ENCODE peak calls at places on chromosome 5, in eight cellular contexts. K is cardiac muscle cell, R is osteocyte, Z is B cell, B is cardiac fibroblast, I is tibial nerve, L is A549, Q is omental fat pad. E is an unnamed sample.

GRCh38 chr5:163894645-163895044 is 389.2 kb downstream of the MAT2B start:
- DNase-seq in Z (no peak), B (peak; percentile 91), R (no peak), I (no peak), K (no peak), L (no peak), Q (no peak), E (no peak)

GRCh38 chr5:144333336-144333920 is 162.8 kb downstream of the KCTD16 start:
- DNase-seq in L (no peak), K (no peak), I (no peak), R (no peak), Q (no peak), B (no peak), Z (no peak), E (no peak)

GRCh38 chr5:72378636-72379289 is 58.6 kb downstream of the PTCD2 start:
- DNase-seq in B (peak; percentile 97), L (peak; percentile 59), Q (peak; percentile 65), R (no peak), K (no peak), I (no peak), Z (no peak), E (peak; percentile 63)

GRCh38 chr5:168974081-168974480 is 326.9 kb downstream of the SLIT3 start:
- DNase-seq in Z (no peak), B (peak; percentile 7), K (no peak), Q (no peak), I (no peak), L (peak; percentile 41), R (no peak), E (no peak)

GRCh38 chr5:155471027-155471426 is 457.5 kb downstream of the KIF4B start:
- DNase-seq in I (no peak), L (no peak), R (no peak), Z (no peak), K (no peak), Q (no peak), B (no peak), E (no peak)

GRCh38 chr5:86748538-86749105 is 130.9 kb downstream of the COX7C start:
- DNase-seq in B (no peak), L (no peak), Z (no peak), R (no peak), Q (no peak), K (no peak), I (no peak), E (no peak)

GRCh38 chr5:4862500-4862899 is 277.6 kb upstream of the ADAMTS16 start:
- DNase-seq in K (peak; percentile 60), L (peak; percentile 50), Z (no peak), R (no peak), Q (no peak), B (peak; percentile 64), I (no peak), E (no peak)

GRCh38 chr5:158026248-158027031 is 167.5 kb upstream of the CLINT1 start:
- DNase-seq in K (no peak), I (no peak), Z (no peak), L (no peak), R (no peak), Q (no peak), B (peak; percentile 16), E (no peak)

GRCh38 chr5:116911074-116911473 is 336.5 kb upstream of the SEMA6A start:
- DNase-seq in Z (no peak), L (no peak), B (no peak), I (no peak), K (no peak), Q (no peak), R (no peak), E (no peak)

GRCh38 chr5:72065751-72066255 is 41.5 kb upstream of the MAP1B start:
- DNase-seq in Q (no peak), Z (no peak), K (peak; percentile 52), I (no peak), L (peak; percentile 23), B (no peak), R (no peak), E (no peak)

GRCh38 chr5:142826093-142826492 is 55.9 kb downstream of the ARHGAP26 start:
- DNase-seq in B (no peak), Q (no peak), L (no peak), K (no peak), Z (no peak), R (no peak), I (no peak), E (no peak)

GRCh38 chr5:31225118-31225517 is 31.6 kb downstream of the CDH6 start:
- DNase-seq in I (no peak), L (no peak), Z (no peak), R (no peak), Q (no peak), B (peak; percentile 94), K (no peak), E (no peak)

GRCh38 chr5:173941758-173942401 is 47.1 kb upstream of the C5orf47 start:
- DNase-seq in Z (no peak), R (no peak), B (no peak), L (peak; percentile 85), Q (no peak), K (no peak), I (no peak), E (no peak)

GRCh38 chr5:110038297-110038997 is 348.7 kb downstream of the MAN2A1 start:
- DNase-seq in Q (no peak), I (no peak), B (peak; percentile 26), Z (no peak), L (no peak), K (no peak), R (no peak), E (no peak)

GRCh38 chr5:56003179-56003578 is 8.4 kb upstream of the IL6ST start:
- DNase-seq in R (no peak), L (peak; percentile 92), Z (no peak), K (no peak), B (peak; percentile 60), Q (no peak), I (no peak), E (no peak)

GRCh38 chr5:56006094-56006493 is 11.3 kb upstream of the IL6ST start:
- DNase-seq in I (no peak), Z (no peak), Q (no peak), K (no peak), L (no peak), R (no peak), B (no peak), E (no peak)

GRCh38 chr5:56003633-56004032 is 8.9 kb upstream of the IL6ST start:
- DNase-seq in I (no peak), R (no peak), Z (no peak), B (peak; percentile 44), L (no peak), K (no peak), Q (no peak), E (no peak)

GRCh38 chr5:56004874-56005273 is 10.1 kb upstream of the IL6ST start:
- DNase-seq in R (no peak), K (no peak), B (no peak), L (no peak), Z (no peak), Q (no peak), I (no peak), E (no peak)

DNA sequence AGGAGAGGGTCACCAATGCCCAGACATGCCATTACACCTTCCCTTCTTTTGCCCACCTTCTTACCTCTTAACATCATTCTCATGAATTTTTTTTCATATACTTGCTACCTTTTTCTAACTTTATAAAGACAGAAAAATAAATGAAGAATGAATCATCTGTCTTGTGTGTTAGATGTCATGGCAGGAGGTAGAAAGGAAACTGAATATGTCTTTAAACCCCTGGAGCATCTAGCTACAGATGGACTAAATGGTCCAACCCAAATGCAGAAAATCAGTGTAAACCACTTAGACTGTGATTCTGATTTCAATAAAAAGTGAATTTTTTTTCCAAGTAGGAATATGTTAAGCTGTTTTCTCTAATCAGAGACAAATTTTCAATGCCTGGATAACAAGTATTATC is 11.8 kb upstream of the IL6ST start:
- DNase-seq in B (no peak), I (no peak), R (no peak), Q (no peak), Z (no peak), L (no peak), K (no peak), E (no peak)
- TF ChIP-seq CTCF in B (no peak), I (no peak), R (no peak), Q (no peak), Z (no peak), L (no peak), K (no peak), E (no peak)

GRCh38 chr5:134411546-134412266 is at the start of gene CDKN2AIPNL:
- DNase-seq in R (peak; percentile 96), B (peak; percentile 86), L (peak; percentile 88), I (peak; percentile 81), Q (peak; percentile 42), Z (peak; percentile 92), K (peak; percentile 93), E (peak; percentile 87)
- TF ChIP-seq CTCF in R (peak; percentile 75), B (peak; percentile 43), L (peak; percentile 76), I (peak; percentile 73), Q (no peak), Z (peak; percentile 83), K (peak; percentile 70), E (peak; percentile 72)

GRCh38 chr5:156912869-156913268 is 50.2 kb downstream of the TIMD4 start:
- DNase-seq in L (no peak), Q (no peak), I (no peak), R (no peak), K (no peak), Z (no peak), B (no peak), E (no peak)

GRCh38 chr5:156913355-156913718 is 49.7 kb downstream of the TIMD4 start:
- DNase-seq in R (no peak), Z (no peak), B (no peak), I (no peak), K (no peak), Q (no peak), L (no peak), E (no peak)

GRCh38 chr5:156906807-156907206 is 56.2 kb downstream of the TIMD4 start:
- DNase-seq in Z (no peak), B (no peak), L (no peak), Q (no peak), R (no peak), K (no peak), I (no peak), E (no peak)

DNA sequence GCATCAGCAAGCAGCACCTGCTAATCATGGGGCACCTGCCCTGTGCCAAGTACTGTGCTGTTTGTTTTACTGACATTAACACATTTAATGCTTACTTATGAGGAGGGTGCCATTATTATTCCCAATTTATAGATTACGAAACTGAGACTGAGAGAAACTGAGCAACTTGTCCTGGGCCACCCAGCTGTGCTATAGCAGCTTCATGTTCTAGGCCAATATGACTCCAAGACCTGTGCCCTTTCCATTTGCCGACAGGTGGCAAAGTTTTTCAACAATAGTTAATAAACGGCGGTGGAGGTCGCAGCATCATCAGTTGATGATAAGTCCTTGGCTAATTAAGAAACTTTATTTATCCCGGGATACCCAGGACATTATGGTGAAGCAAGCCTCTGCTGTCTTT is 55.4 kb downstream of the TIMD4 start:
- DNase-seq in B (no peak), R (no peak), Q (no peak), L (no peak), Z (no peak), I (no peak), K (no peak), E (no peak)
- TF ChIP-seq CTCF in B (no peak), R (no peak), Q (no peak), L (no peak), Z (no peak), I (no peak), K (no peak), E (no peak)

DNA sequence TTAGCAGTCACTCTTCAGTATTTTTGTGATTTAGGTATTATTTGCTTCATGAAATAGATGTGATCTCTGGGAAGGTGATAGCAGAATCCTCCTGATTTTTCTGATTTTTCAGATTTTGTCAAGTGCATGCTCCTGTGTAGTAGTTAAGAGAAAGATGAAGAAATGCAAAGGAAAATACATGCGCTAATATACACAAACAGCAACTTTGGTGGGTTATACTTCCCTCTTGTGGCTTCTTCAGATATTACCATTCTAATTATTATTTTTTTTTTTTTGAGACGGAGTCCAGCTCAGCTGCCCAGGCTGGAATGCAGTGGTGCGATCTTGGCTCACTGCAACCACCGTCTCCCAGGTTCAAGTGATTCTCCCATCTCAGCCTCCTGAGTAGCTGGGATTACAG is 31.7 kb downstream of the LMNB1 start:
- DNase-seq in Z (no peak), Q (no peak), K (peak; percentile 47), R (no peak), I (no peak), L (peak; percentile 31), B (peak; percentile 62), E (no peak)
- TF ChIP-seq CTCF in Z (peak; percentile 79), Q (no peak), K (peak; percentile 44), R (peak; percentile 63), I (peak; percentile 56), L (peak; percentile 65), B (peak; percentile 39), E (peak; percentile 84)

E was measured in CD14-positive monocyte.